ENCODE peak calls at places on chromosomes 13 and 19, in nine cellular contexts. V is tibial nerve, M is sigmoid colon, T is GM12878, N is transverse colon, D is K562, Z is stomach, K is suprapubic skin, S is upper lobe of left lung. G is an unnamed sample.
A peak's percentile ranks its signal among the peaks of the same experiment; 100 is the strongest.

GRCh38 chr19:30044273-30045259 is 102.5 kb downstream of the URI1 start:
- DNase-seq in V (no peak), M (no peak), T (no peak), N (no peak), D (peak; percentile 6), Z (no peak), K (no peak), S (no peak), G (no peak)

GRCh38 chr13:40315416-40316064 is 350.9 kb downstream of the FOXO1 start:
- DNase-seq in V (no peak), M (no peak), T (no peak), N (no peak), D (no peak), Z (no peak), K (no peak), S (no peak), G (no peak)

GRCh38 chr19:1067341-1068103 is 555 bp downstream of the ARHGAP45 start:
- DNase-seq in V (no peak), M (no peak), T (no peak), N (peak; percentile 34), D (no peak), Z (no peak), K (peak; percentile 64), S (peak; percentile 87), G (peak; percentile 36)

GRCh38 chr13:35822666-35823065 is 308.5 kb downstream of the DCLK1 start:
- DNase-seq in V (no peak), M (no peak), T (no peak), N (no peak), D (no peak), Z (no peak), K (no peak), S (no peak), G (no peak)

GRCh38 chr19:51368366-51369282 is at the start of gene CLDND2:
- DNase-seq in V (no peak), M (no peak), T (no peak), N (no peak), D (peak; percentile 50), Z (no peak), K (no peak), S (no peak), G (peak; percentile 48)

GRCh38 chr13:34776390-34776981 is 165.6 kb upstream of the NBEA start:
- DNase-seq in V (no peak), M (no peak), T (no peak), N (no peak), D (no peak), Z (no peak), K (no peak), S (no peak), G (no peak)

GRCh38 chr19:41339936-41340335 is 13.8 kb downstream of the TGFB1 start:
- DNase-seq in V (no peak), M (no peak), T (no peak), N (no peak), D (no peak), Z (no peak), K (no peak), S (no peak), G (no peak)

GRCh38 chr13:97043302-97043701 is 49.0 kb upstream of the OXGR1 start:
- DNase-seq in V (no peak), M (no peak), T (no peak), N (no peak), D (no peak), Z (no peak), K (no peak), S (no peak), G (no peak)

GRCh38 chr13:98048263-98048662 is 94.6 kb upstream of the FARP1 start:
- DNase-seq in V (no peak), M (no peak), T (no peak), N (no peak), D (no peak), Z (no peak), K (no peak), S (no peak), G (no peak)

DNA sequence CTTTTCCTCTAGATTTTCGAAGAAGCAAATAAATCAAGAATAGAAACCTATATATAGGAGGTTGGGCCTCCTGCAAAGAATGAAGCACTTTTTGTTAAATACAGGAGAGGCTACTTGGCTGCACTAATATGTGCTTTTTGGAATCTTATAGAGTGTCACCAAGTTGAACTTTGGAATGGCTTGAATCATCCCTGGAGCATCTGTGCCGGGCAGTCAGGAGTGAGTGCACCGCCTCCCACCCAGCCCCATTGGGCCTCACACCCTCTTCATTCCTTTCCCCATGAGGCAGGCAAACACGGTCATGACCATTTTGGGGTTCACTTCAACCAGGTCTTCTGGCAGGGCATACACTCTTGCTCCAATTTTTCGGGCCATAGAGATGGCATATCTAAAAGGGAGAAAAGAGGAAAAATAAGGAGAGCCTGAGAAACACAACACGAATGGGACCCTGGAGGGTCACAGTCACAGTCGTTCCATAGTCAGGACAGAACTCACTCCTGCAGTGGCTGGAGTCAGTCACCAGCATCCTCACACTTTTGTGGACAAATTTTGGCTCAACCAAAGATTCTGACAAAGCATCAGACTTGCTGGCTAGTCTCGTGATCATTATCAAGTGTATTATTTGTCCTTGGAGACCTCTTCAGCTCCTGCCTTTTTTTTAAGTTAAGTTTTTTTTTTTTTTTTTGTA is 22.6 kb upstream of the CPB2 start:
- DNase-seq in V (no peak), M (no peak), T (no peak), N (no peak), D (no peak), Z (no peak), K (no peak), S (no peak), G (no peak)
- TF ChIP-seq POLR2A in V (no peak), M (no peak), T (peak; percentile 42), N (no peak), D (no peak), Z (no peak), K (no peak), S (no peak), G (no peak)

GRCh38 chr19:5134683-5135082 is 165.8 kb downstream of the KDM4B start:
- DNase-seq in V (no peak), M (no peak), T (no peak), N (no peak), D (no peak), Z (no peak), K (no peak), S (peak; percentile 49), G (no peak)
- H3K36me3 ChIP-seq in V (peaks cover 98% of the 10 kb centered on the region), M (peaks cover 51% of the 10 kb centered on the region), T (peaks cover 19% of the 10 kb centered on the region), N (peaks cover 5% of the 10 kb centered on the region), D (peaks cover 48% of the 10 kb centered on the region), Z (peaks cover 94% of the 10 kb centered on the region), K (peaks cover 80% of the 10 kb centered on the region), S (peaks cover 66% of the 10 kb centered on the region), G (no peaks in the 10 kb centered on the region)

GRCh38 chr19:46880440-46880839 is 19.6 kb downstream of the ARHGAP35 start:
- DNase-seq in V (no peak), M (no peak), T (no peak), N (no peak), D (no peak), Z (no peak), K (no peak), S (no peak), G (no peak)
- TF ChIP-seq EP300 in V (no peak), M (no peak), T (no peak), N (no peak), D (no peak), Z (no peak), K (no peak), S (no peak), G (no peak)

GRCh38 chr13:30307194-30307965 is at the start of gene KATNAL1:
- DNase-seq in V (peak; percentile 57), M (peak; percentile 91), T (no peak), N (peak; percentile 78), D (peak; percentile 91), Z (peak; percentile 68), K (peak; percentile 88), S (peak; percentile 95), G (peak; percentile 88)
- TF ChIP-seq POLR2A in V (no peak), M (no peak), T (peak; percentile 84), N (peak; percentile 40), D (peak; percentile 87), Z (no peak), K (no peak), S (peak; percentile 55), G (peak; percentile 15)

GRCh38 chr13:38321654-38322053 is 28.0 kb upstream of the UFM1 start:
- DNase-seq in V (no peak), M (no peak), T (no peak), N (no peak), D (no peak), Z (no peak), K (no peak), S (no peak), G (no peak)

GRCh38 chr13:38328699-38329098 is 21.0 kb upstream of the UFM1 start:
- DNase-seq in V (no peak), M (no peak), T (no peak), N (no peak), D (no peak), Z (no peak), K (no peak), S (no peak), G (no peak)

DNA sequence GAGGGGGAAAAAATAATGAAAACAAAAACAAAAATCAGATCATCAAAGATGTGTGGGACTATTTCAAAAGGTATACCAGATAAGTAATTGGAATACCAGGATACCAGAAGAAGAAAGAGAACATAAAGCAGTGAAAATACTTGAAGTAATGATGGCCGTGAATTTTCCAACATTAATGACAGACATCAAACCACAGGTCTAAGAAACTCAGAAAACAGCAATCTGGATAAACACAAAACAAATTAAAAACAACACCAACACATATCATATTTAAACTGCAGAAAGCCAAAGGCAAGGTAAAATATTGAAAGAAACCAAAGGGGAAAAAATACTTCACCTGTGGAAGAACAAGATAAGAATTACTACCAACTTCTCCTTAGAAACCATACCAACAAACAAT is 24.2 kb upstream of the UFM1 start:
- DNase-seq in V (no peak), M (no peak), T (no peak), N (no peak), D (no peak), Z (no peak), K (no peak), S (no peak), G (no peak)
- H3K36me3 ChIP-seq in V (no peaks in the 10 kb centered on the region), M (no peaks in the 10 kb centered on the region), T (no peaks in the 10 kb centered on the region), N (no peaks in the 10 kb centered on the region), D (no peaks in the 10 kb centered on the region), Z (no peaks in the 10 kb centered on the region), K (no peaks in the 10 kb centered on the region), S (no peaks in the 10 kb centered on the region), G (no peaks in the 10 kb centered on the region)

GRCh38 chr19:17303940-17304267 is 679 bp upstream of the ABHD8 start:
- DNase-seq in V (no peak), M (no peak), T (no peak), N (no peak), D (no peak), Z (no peak), K (no peak), S (no peak), G (no peak)
- TF ChIP-seq EP300 in V (no peak), M (no peak), T (no peak), N (no peak), D (no peak), Z (no peak), K (no peak), S (no peak), G (no peak)